ENCODE peak calls at places on chromosomes 3 and 15, in eight cellular contexts. V is smooth muscle cell of the brain vasculature; Q is retina; C is left cardiac atrium; H is fibroblast of gingiva; E is activated CD4-positive, alpha-beta T cell treated with anti-CD3 and anti-CD28 coated beads, Interleukin-2, amount 50 U/mL, for 1 hour; J is EH; R is tibial artery. U is an unnamed sample.

GRCh38 chr3:194805546-194805945 is 119.9 kb downstream of the FAM43A start:
- DNase-seq in E (no peak), J (no peak), H (no peak), Q (no peak), C (no peak), V (no peak), R (no peak), U (no peak)

GRCh38 chr15:22918056-22918455 is 62.1 kb downstream of the CYFIP1 start:
- DNase-seq in E (no peak), H (peak), J (peak), V (no peak), Q (no peak), R (no peak), C (no peak), U (peak)

GRCh38 chr3:183583331-183584245 is 28.1 kb upstream of the KLHL6 start:
- DNase-seq in R (no peak), E (no peak), C (no peak), V (no peak), Q (peak), H (no peak), J (no peak), U (no peak)

GRCh38 chr3:172040976-172041963 is 1.9 kb downstream of the FNDC3B start:
- DNase-seq in Q (no peak), R (peak), V (no peak), J (peak), C (peak), H (peak), E (no peak), U (peak)

GRCh38 chr3:85801955-85802354 is 843.2 kb downstream of the CADM2 start:
- DNase-seq in H (no peak), R (no peak), E (no peak), Q (peak), J (no peak), C (no peak), V (no peak), U (no peak)

GRCh38 chr3:145696011-145696410 is 465.0 kb downstream of the PLOD2 start:
- DNase-seq in J (no peak), Q (no peak), C (no peak), E (no peak), H (no peak), V (no peak), R (no peak), U (no peak)

GRCh38 chr3:149128856-149129255 is 582 bp upstream of the HPS3 start:
- DNase-seq in V (no peak), Q (no peak), J (peak), H (no peak), C (no peak), E (no peak), R (no peak), U (peak)

GRCh38 chr3:52367891-52368880 is 52.1 kb downstream of the DNAH1 start:
- DNase-seq in C (no peak), Q (peak), J (no peak), V (no peak), E (no peak), H (no peak), R (no peak), U (no peak)

GRCh38 chr15:81256916-81257315 is 60.2 kb downstream of the IL16 start:
- DNase-seq in R (no peak), C (no peak), E (no peak), H (peak), V (peak), Q (no peak), J (peak), U (peak)

GRCh38 chr15:97683816-97684215 is 276.7 kb upstream of the ARRDC4 start:
- DNase-seq in V (no peak), Q (no peak), C (no peak), J (no peak), E (no peak), R (no peak), H (no peak), U (no peak)

GRCh38 chr15:25946241-25946786 is 83.2 kb upstream of the ATP10A start:
- DNase-seq in E (no peak), J (no peak), C (no peak), R (no peak), V (no peak), Q (no peak), H (no peak), U (no peak)

U was measured in GM23248.